ENCODE peak calls at places on chromosomes 12 and 14, in four cellular contexts. One of them, this sample, is unnamed.

GRCh38 chr12:53221203-53222076 is 10.6 kb downstream of the RARG start:
- DNase-seq in bronchial epithelial cell: no peak
- DNase-seq in ovary: peak
- DNase-seq in AG04450: no peak
- DNase-seq in this sample: peak

GRCh38 chr12:15558915-15559528 is 230.2 kb downstream of the EPS8 start:
- DNase-seq in bronchial epithelial cell: peak
- DNase-seq in ovary: no peak
- DNase-seq in AG04450: no peak
- DNase-seq in this sample: peak

GRCh38 chr14:61678966-61679365 is 16.3 kb upstream of the HIF1A start:
- DNase-seq in ovary: no peak
- DNase-seq in bronchial epithelial cell: no peak
- DNase-seq in AG04450: no peak
- DNase-seq in this sample: no peak

GRCh38 chr14:68395585-68395984 is 397.3 kb downstream of the ZFP36L1 start:
- DNase-seq in bronchial epithelial cell: no peak
- DNase-seq in AG04450: no peak
- DNase-seq in ovary: no peak
- DNase-seq in this sample: peak

GRCh38 chr14:99971929-99972747 is 93.1 kb upstream of the EVL start:
- DNase-seq in bronchial epithelial cell: no peak
- DNase-seq in ovary: peak
- DNase-seq in AG04450: no peak
- DNase-seq in this sample: peak

GRCh38 chr12:2378835-2379330 is 326.1 kb downstream of the CACNA1C start:
- DNase-seq in bronchial epithelial cell: no peak
- DNase-seq in AG04450: no peak
- DNase-seq in ovary: no peak
- DNase-seq in this sample: no peak

GRCh38 chr14:75197338-75197737 is 20.9 kb upstream of the TMED10 start:
- DNase-seq in AG04450: no peak
- DNase-seq in ovary: no peak
- DNase-seq in bronchial epithelial cell: no peak
- DNase-seq in this sample: no peak

GRCh38 chr12:7075931-7076330 is 15.4 kb downstream of the C1S start:
- DNase-seq in ovary: no peak
- DNase-seq in AG04450: peak
- DNase-seq in bronchial epithelial cell: peak
- DNase-seq in this sample: peak

GRCh38 chr12:86194721-86195120 is 61.5 kb downstream of the MGAT4C start:
- DNase-seq in ovary: no peak
- DNase-seq in bronchial epithelial cell: no peak
- DNase-seq in AG04450: no peak
- DNase-seq in this sample: no peak

GRCh38 chr14:30872602-30873001 is 1.8 kb upstream of the COCH start:
- DNase-seq in bronchial epithelial cell: no peak
- DNase-seq in ovary: no peak
- DNase-seq in AG04450: no peak
- DNase-seq in this sample: no peak

GRCh38 chr14:101474563-101475467 is 86.5 kb upstream of the DIO3 start:
- DNase-seq in AG04450: no peak
- DNase-seq in ovary: peak
- DNase-seq in bronchial epithelial cell: no peak
- DNase-seq in this sample: no peak

GRCh38 chr14:104953097-104953496 is 25.1 kb downstream of the AHNAK2 start:
- DNase-seq in ovary: peak
- DNase-seq in bronchial epithelial cell: no peak
- DNase-seq in AG04450: no peak
- DNase-seq in this sample: peak

GRCh38 chr14:104955396-104955770 is 22.8 kb downstream of the AHNAK2 start:
- DNase-seq in ovary: peak
- DNase-seq in bronchial epithelial cell: no peak
- DNase-seq in AG04450: no peak
- DNase-seq in this sample: peak

GRCh38 chr14:104956290-104956890 is 21.8 kb downstream of the AHNAK2 start:
- DNase-seq in bronchial epithelial cell: no peak
- DNase-seq in ovary: peak
- DNase-seq in AG04450: no peak
- DNase-seq in this sample: peak

GRCh38 chr14:104953896-104954656 is 24.1 kb downstream of the AHNAK2 start:
- DNase-seq in AG04450: no peak
- DNase-seq in bronchial epithelial cell: no peak
- DNase-seq in ovary: peak
- DNase-seq in this sample: peak

GRCh38 chr14:104954746-104955395 is 23.3 kb downstream of the AHNAK2 start:
- DNase-seq in AG04450: no peak
- DNase-seq in ovary: peak
- DNase-seq in bronchial epithelial cell: no peak
- DNase-seq in this sample: peak
- H3K4me3 ChIP-seq in AG04450: no peak
- H3K4me3 ChIP-seq in ovary: no peak
- H3K4me3 ChIP-seq in bronchial epithelial cell: no peak
- H3K4me3 ChIP-seq in this sample: no peak

DNA sequence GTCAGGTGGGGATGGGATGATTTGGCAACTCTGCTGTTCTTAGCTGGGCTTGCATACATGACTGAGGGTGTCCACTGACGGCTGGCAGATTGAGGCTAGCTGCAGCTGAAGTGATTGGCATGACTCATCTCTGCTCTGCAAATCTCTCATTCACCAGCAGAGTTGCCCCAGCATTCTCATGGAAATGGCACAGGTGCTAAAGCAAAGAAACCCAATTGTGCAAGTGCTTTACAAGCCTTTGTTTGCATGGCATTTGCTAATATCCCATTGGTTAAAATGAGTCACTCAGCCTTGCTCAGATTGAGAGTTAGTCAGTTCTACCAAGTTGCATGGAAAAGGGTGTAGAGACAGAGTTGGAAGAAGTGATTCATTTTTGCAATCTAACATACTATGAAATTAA is 389.7 kb upstream of the FAR2 start:
- DNase-seq in ovary: no peak
- DNase-seq in AG04450: no peak
- DNase-seq in bronchial epithelial cell: peak
- DNase-seq in this sample: no peak
- TF ChIP-seq CTCF in ovary: no peak
- TF ChIP-seq CTCF in AG04450: no peak
- TF ChIP-seq CTCF in bronchial epithelial cell: peak
- TF ChIP-seq CTCF in this sample: no peak

GRCh38 chr12:89212339-89212771 is 139.9 kb downstream of the DUSP6 start:
- DNase-seq in AG04450: no peak
- DNase-seq in ovary: no peak
- DNase-seq in bronchial epithelial cell: peak
- DNase-seq in this sample: no peak
- H3K4me3 ChIP-seq in AG04450: no peak
- H3K4me3 ChIP-seq in ovary: no peak
- H3K4me3 ChIP-seq in bronchial epithelial cell: no peak
- H3K4me3 ChIP-seq in this sample: no peak

GRCh38 chr12:51848843-51849735 is 571 bp upstream of the FIGNL2 start:
- DNase-seq in ovary: no peak
- DNase-seq in AG04450: no peak
- DNase-seq in bronchial epithelial cell: no peak
- DNase-seq in this sample: peak
- TF ChIP-seq CTCF in ovary: no peak
- TF ChIP-seq CTCF in AG04450: no peak
- TF ChIP-seq CTCF in bronchial epithelial cell: no peak
- TF ChIP-seq CTCF in this sample: no peak

GRCh38 chr12:109879332-109880048 is 851 bp downstream of the GLTP start:
- DNase-seq in ovary: no peak
- DNase-seq in bronchial epithelial cell: peak
- DNase-seq in AG04450: no peak
- DNase-seq in this sample: peak

GRCh38 chr12:109880049-109880931 is at the start of gene GLTP:
- DNase-seq in AG04450: no peak
- DNase-seq in bronchial epithelial cell: peak
- DNase-seq in ovary: peak
- DNase-seq in this sample: peak

GRCh38 chr12:109878749-109879148 is 1.6 kb downstream of the GLTP start:
- DNase-seq in bronchial epithelial cell: peak
- DNase-seq in AG04450: no peak
- DNase-seq in ovary: no peak
- DNase-seq in this sample: peak

GRCh38 chr12:109881752-109882151 is 1.4 kb upstream of the GLTP start:
- DNase-seq in ovary: no peak
- DNase-seq in bronchial epithelial cell: peak
- DNase-seq in AG04450: no peak
- DNase-seq in this sample: no peak

DNA sequence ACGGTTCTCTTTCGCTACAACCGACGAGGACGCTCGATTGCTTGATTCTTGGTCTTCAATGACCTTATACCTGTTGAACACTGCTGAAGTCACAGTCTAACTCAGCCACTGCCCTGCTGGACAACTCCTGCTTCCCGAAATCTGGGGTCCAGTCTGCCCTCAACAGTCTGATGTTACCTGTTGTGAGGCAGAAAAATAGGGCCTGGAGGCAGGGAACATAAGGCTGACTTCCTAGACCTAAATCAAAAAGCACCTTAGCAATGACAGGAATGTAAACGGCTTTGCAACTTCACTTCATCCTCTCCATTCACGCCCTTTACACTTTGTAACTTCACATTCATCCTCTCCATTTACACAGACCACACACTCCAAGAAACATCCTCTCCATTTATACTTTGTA is 597 bp upstream of the GLTP start:
- DNase-seq in ovary: no peak
- DNase-seq in bronchial epithelial cell: peak
- DNase-seq in AG04450: no peak
- DNase-seq in this sample: no peak
- H3K4me3 ChIP-seq in ovary: peak
- H3K4me3 ChIP-seq in bronchial epithelial cell: peak
- H3K4me3 ChIP-seq in AG04450: peak
- H3K4me3 ChIP-seq in this sample: peak

DNA sequence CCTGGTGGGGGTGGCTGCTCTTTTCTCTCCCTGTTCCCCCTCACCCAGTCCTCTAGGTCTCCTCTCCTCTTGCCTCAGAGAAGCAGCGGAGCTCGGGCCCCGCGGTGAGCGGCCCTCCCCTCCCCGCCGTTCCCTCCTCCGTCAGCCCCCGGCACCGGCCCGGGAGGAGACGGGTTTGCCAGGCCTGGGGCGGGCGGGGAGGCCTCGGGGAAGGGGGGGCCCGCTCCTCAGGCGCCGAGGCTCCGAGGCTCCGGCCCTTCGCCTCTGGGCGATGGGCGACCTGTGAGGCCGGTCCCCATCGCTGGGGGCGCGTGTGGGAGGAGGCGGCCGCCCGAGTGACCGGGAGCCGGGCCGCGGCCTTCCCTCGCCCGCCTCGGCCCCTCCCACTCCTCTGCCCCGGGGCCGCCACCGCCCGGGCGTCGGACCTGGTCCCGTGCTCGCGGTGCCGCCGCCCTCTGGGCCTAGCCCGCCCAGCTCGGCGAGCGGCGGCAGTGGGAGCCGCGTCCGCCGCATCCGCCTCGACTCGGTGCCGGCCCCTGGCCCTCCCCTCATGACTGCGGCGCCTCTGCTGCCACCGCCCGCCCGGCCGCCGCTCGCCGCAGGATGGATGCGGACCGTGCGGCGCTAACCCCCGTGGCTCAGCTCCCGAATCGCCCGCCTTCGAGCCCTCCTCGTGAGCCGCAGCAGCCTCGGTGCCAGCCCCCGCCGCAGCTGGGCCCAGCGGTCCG is 458 bp downstream of the WNK1 start:
- DNase-seq in AG04450: no peak
- DNase-seq in bronchial epithelial cell: no peak
- DNase-seq in ovary: peak
- DNase-seq in this sample: peak
- TF ChIP-seq CTCF in AG04450: no peak
- TF ChIP-seq CTCF in bronchial epithelial cell: no peak
- TF ChIP-seq CTCF in ovary: no peak
- TF ChIP-seq CTCF in this sample: no peak

GRCh38 chr14:64682173-64682710 is 22.0 kb upstream of the PLEKHG3 start:
- DNase-seq in bronchial epithelial cell: peak
- DNase-seq in AG04450: no peak
- DNase-seq in ovary: peak
- DNase-seq in this sample: peak
- H3K4me3 ChIP-seq in bronchial epithelial cell: no peak
- H3K4me3 ChIP-seq in AG04450: no peak
- H3K4me3 ChIP-seq in ovary: no peak
- H3K4me3 ChIP-seq in this sample: no peak

GRCh38 chr14:105470163-105470811 is 4.3 kb upstream of the CRIP2 start:
- DNase-seq in ovary: no peak
- DNase-seq in bronchial epithelial cell: no peak
- DNase-seq in AG04450: no peak
- DNase-seq in this sample: no peak

GRCh38 chr14:105471823-105472495 is 2.7 kb upstream of the CRIP2 start:
- DNase-seq in ovary: no peak
- DNase-seq in bronchial epithelial cell: no peak
- DNase-seq in AG04450: no peak
- DNase-seq in this sample: peak

GRCh38 chr14:105472496-105472991 is 2.1 kb upstream of the CRIP2 start:
- DNase-seq in bronchial epithelial cell: no peak
- DNase-seq in AG04450: no peak
- DNase-seq in ovary: no peak
- DNase-seq in this sample: no peak

GRCh38 chr14:105469456-105470162 is 5.0 kb upstream of the CRIP2 start:
- DNase-seq in AG04450: no peak
- DNase-seq in ovary: no peak
- DNase-seq in bronchial epithelial cell: no peak
- DNase-seq in this sample: no peak

GRCh38 chr14:105470812-105471771 is 3.5 kb upstream of the CRIP2 start:
- DNase-seq in bronchial epithelial cell: no peak
- DNase-seq in AG04450: no peak
- DNase-seq in ovary: no peak
- DNase-seq in this sample: peak
- TF ChIP-seq CTCF in bronchial epithelial cell: no peak
- TF ChIP-seq CTCF in AG04450: peak
- TF ChIP-seq CTCF in ovary: no peak
- TF ChIP-seq CTCF in this sample: no peak

GRCh38 chr14:91244501-91244901 is at the start of gene GPR68:
- DNase-seq in ovary: peak
- DNase-seq in bronchial epithelial cell: no peak
- DNase-seq in AG04450: peak
- DNase-seq in this sample: peak
- H3K4me3 ChIP-seq in ovary: no peak
- H3K4me3 ChIP-seq in bronchial epithelial cell: no peak
- H3K4me3 ChIP-seq in AG04450: peak
- H3K4me3 ChIP-seq in this sample: peak

GRCh38 chr14:35438910-35439713 is 34.6 kb upstream of the NFKBIA start:
- DNase-seq in AG04450: no peak
- DNase-seq in bronchial epithelial cell: no peak
- DNase-seq in ovary: no peak
- DNase-seq in this sample: no peak
- TF ChIP-seq CTCF in AG04450: peak
- TF ChIP-seq CTCF in bronchial epithelial cell: peak
- TF ChIP-seq CTCF in ovary: no peak
- TF ChIP-seq CTCF in this sample: peak

This sample was measured in osteoblast.